ENCODE peak calls at places on chromosomes 7 and 10, in ten cellular contexts. O is stomach, X is HCT116, Q is sigmoid colon, P is Panc1, B is transverse colon, L is SK-N-SH, F is spleen, R is K562, A is GM23338. H is an unnamed sample.

GRCh38 chr7:28698744-28699291 is 259.3 kb downstream of the TRIL start:
- DNase-seq in O (no peak), X (no peak), Q (no peak), P (no peak), B (no peak), L (no peak), F (no peak), R (no peak), A (no peak), H (no peak)

GRCh38 chr7:151863386-151864079 is 13.4 kb downstream of the PRKAG2 start:
- DNase-seq in O (no peak), X (no peak), Q (no peak), P (no peak), B (no peak), L (no peak), F (peak; percentile 36), R (no peak), A (peak; percentile 65), H (no peak)

GRCh38 chr10:122354391-122354790 is 20.1 kb upstream of the PLEKHA1 start:
- DNase-seq in O (no peak), X (no peak), Q (no peak), P (no peak), B (no peak), L (no peak), F (no peak), R (no peak), A (no peak), H (no peak)

GRCh38 chr7:27640914-27641570 is 21.6 kb downstream of the HIBADH start:
- DNase-seq in O (peak; percentile 37), X (no peak), Q (no peak), P (no peak), B (no peak), L (no peak), F (no peak), R (no peak), A (no peak), H (no peak)

GRCh38 chr7:64868469-64868868 is 34.6 kb upstream of the ZNF273 start:
- DNase-seq in O (peak; percentile 16), X (no peak), Q (no peak), P (no peak), B (no peak), L (no peak), F (no peak), R (no peak), A (no peak), H (no peak)

GRCh38 chr10:107894521-107894920 is 730.0 kb upstream of the SORCS1 start:
- DNase-seq in O (no peak), X (no peak), Q (no peak), P (no peak), B (no peak), L (no peak), F (no peak), R (no peak), A (peak; percentile 17), H (peak; percentile 49)

GRCh38 chr7:24665564-24666294 is 91.5 kb downstream of the GSDME start:
- DNase-seq in O (no peak), X (peak; percentile 27), Q (no peak), P (peak; percentile 36), B (peak; percentile 11), L (peak; percentile 58), F (no peak), R (peak; percentile 55), A (peak; percentile 85), H (peak; percentile 40)

GRCh38 chr7:98575878-98576277 is 41.2 kb upstream of the NPTX2 start:
- DNase-seq in O (no peak), X (no peak), Q (no peak), P (no peak), B (no peak), L (no peak), F (no peak), R (no peak), A (no peak), H (no peak)

GRCh38 chr10:19892677-19893076 is 76.4 kb downstream of the PLXDC2 start:
- DNase-seq in O (no peak), X (no peak), Q (no peak), P (no peak), B (no peak), L (no peak), F (no peak), R (no peak), A (no peak), H (no peak)

GRCh38 chr10:19891429-19891828 is 75.2 kb downstream of the PLXDC2 start:
- DNase-seq in O (no peak), X (no peak), Q (no peak), P (no peak), B (no peak), L (no peak), F (no peak), R (no peak), A (no peak), H (no peak)

GRCh38 chr10:19888061-19888660 is 71.9 kb downstream of the PLXDC2 start:
- DNase-seq in O (no peak), X (no peak), Q (no peak), P (no peak), B (no peak), L (no peak), F (no peak), R (no peak), A (no peak), H (no peak)

GRCh38 chr10:19889279-19889678 is 73.0 kb downstream of the PLXDC2 start:
- DNase-seq in O (no peak), X (no peak), Q (no peak), P (no peak), B (no peak), L (no peak), F (no peak), R (no peak), A (no peak), H (no peak)
- H3K27ac ChIP-seq in O (no peak overlapping the region), X (no peak overlapping the region), Q (no peak overlapping the region), P (no peak overlapping the region), B (no peak overlapping the region), L (no peak overlapping the region), F (no peak overlapping the region), R (no peak overlapping the region), A (no peak overlapping the region), H (no peak overlapping the region)

DNA sequence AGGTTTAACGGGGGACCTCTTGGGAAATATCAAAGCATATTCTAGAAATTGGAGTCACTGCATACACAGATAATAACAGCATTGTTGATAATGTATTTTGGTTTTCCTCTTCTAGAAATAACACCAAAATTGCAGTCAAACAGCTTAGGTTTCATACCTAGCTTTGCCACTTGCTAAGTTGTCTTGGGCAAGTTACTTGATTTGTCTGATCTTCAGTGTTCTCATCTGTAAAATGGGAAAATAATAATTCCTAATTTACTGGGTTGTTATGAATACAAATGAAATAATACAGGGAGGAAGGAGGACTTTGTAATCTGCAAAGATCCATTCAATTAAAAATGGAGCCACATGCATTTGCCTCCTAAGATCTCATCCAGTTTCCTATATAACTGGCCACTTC is 20.3 kb upstream of the NUP205 start:
- DNase-seq in O (no peak), X (no peak), Q (no peak), P (no peak), B (no peak), L (no peak), F (no peak), R (no peak), A (no peak), H (no peak)
- TF ChIP-seq POLR2AphosphoS5 in O (no peak), X (no peak), Q (no peak), P (no peak), B (no peak), L (no peak), F (no peak), R (no peak), A (no peak), H (no peak)

DNA sequence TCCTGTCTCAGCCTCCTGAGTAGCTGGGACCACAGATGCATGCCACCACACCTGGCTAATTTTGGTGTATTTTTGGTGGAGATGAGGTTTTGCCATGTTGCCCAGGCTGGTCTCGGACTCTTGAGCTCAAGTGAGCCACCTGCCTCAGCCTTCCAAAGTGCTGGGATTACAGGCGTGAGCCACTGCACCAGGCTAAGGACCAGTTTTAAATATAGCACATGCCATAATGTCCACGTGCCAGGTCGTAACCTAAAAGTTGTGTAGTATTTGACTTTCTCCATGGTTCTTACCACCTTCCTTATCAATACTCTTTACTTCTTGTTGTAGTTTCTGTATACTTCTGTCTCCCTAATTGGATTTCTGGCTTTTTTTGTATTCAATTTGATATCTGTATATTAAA is 13.3 kb downstream of the ANKIB1 start:
- DNase-seq in O (no peak), X (no peak), Q (no peak), P (no peak), B (no peak), L (no peak), F (no peak), R (no peak), A (no peak), H (no peak)
- H3K27ac ChIP-seq in O (no peak overlapping the region), X (peak overlapping the region; percentile 67), Q (no peak overlapping the region), P (no peak overlapping the region), B (no peak overlapping the region), L (no peak overlapping the region), F (no peak overlapping the region), R (no peak overlapping the region), A (no peak overlapping the region), H (no peak overlapping the region)

GRCh38 chr7:102073931-102074880 is 212.5 kb upstream of the SH2B2 start:
- DNase-seq in O (no peak), X (no peak), Q (no peak), P (no peak), B (peak; percentile 45), L (no peak), F (no peak), R (no peak), A (no peak), H (no peak)

GRCh38 chr7:102072636-102073209 is 213.9 kb upstream of the SH2B2 start:
- DNase-seq in O (no peak), X (no peak), Q (no peak), P (no peak), B (no peak), L (no peak), F (no peak), R (no peak), A (no peak), H (no peak)

GRCh38 chr7:102077081-102077480 is 209.6 kb upstream of the SH2B2 start:
- DNase-seq in O (no peak), X (no peak), Q (no peak), P (no peak), B (no peak), L (no peak), F (no peak), R (no peak), A (peak; percentile 74), H (no peak)

GRCh38 chr7:102075126-102075525 is 211.5 kb upstream of the SH2B2 start:
- DNase-seq in O (no peak), X (no peak), Q (no peak), P (no peak), B (no peak), L (no peak), F (no peak), R (no peak), A (no peak), H (no peak)

GRCh38 chr7:102075553-102076135 is 211.0 kb upstream of the SH2B2 start:
- DNase-seq in O (no peak), X (no peak), Q (no peak), P (no peak), B (no peak), L (no peak), F (no peak), R (no peak), A (no peak), H (no peak)
- TF ChIP-seq POLR2AphosphoS5 in O (no peak), X (no peak), Q (no peak), P (no peak), B (no peak), L (no peak), F (no peak), R (no peak), A (no peak), H (no peak)

H was measured in HL-60.